ENCODE peak calls at places on chromosomes 2 and 18, in six cellular contexts. One of them, this sample, is unnamed.

GRCh38 chr2:118530976-118531375 is 316.5 kb downstream of the EN1 start:
- DNase-seq in right atrium auricular region: no peak
- DNase-seq in ascending aorta: no peak
- DNase-seq in cardiac muscle cell: no peak
- DNase-seq in WTC11: no peak
- DNase-seq in K562: no peak
- DNase-seq in this sample: no peak

GRCh38 chr2:23397483-23397882 is 12.5 kb downstream of the KLHL29 start:
- DNase-seq in cardiac muscle cell: no peak
- DNase-seq in right atrium auricular region: no peak
- DNase-seq in ascending aorta: peak
- DNase-seq in K562: no peak
- DNase-seq in WTC11: no peak
- DNase-seq in this sample: no peak

GRCh38 chr18:61554946-61555361 is 221.7 kb downstream of the CDH20 start:
- DNase-seq in WTC11: no peak
- DNase-seq in cardiac muscle cell: no peak
- DNase-seq in K562: no peak
- DNase-seq in ascending aorta: no peak
- DNase-seq in right atrium auricular region: no peak
- DNase-seq in this sample: no peak

GRCh38 chr2:226607379-226607778 is 192.2 kb downstream of the IRS1 start:
- DNase-seq in ascending aorta: no peak
- DNase-seq in cardiac muscle cell: no peak
- DNase-seq in K562: no peak
- DNase-seq in WTC11: no peak
- DNase-seq in right atrium auricular region: no peak
- DNase-seq in this sample: no peak

GRCh38 chr2:218746470-218746795 is 35.5 kb upstream of the CYP27A1 start:
- DNase-seq in WTC11: no peak
- DNase-seq in cardiac muscle cell: no peak
- DNase-seq in right atrium auricular region: no peak
- DNase-seq in K562: no peak
- DNase-seq in ascending aorta: no peak
- DNase-seq in this sample: no peak

GRCh38 chr2:178344121-178344520 is 106.9 kb downstream of the PRKRA start:
- DNase-seq in WTC11: no peak
- DNase-seq in ascending aorta: no peak
- DNase-seq in right atrium auricular region: no peak
- DNase-seq in cardiac muscle cell: no peak
- DNase-seq in K562: no peak
- DNase-seq in this sample: no peak

GRCh38 chr2:74876081-74876886 is 42.4 kb downstream of the HK2 start:
- DNase-seq in WTC11: peak
- DNase-seq in right atrium auricular region: no peak
- DNase-seq in ascending aorta: no peak
- DNase-seq in K562: peak
- DNase-seq in cardiac muscle cell: peak
- DNase-seq in this sample: no peak

GRCh38 chr2:210584834-210585233 is 28.4 kb downstream of the CPS1 start:
- DNase-seq in right atrium auricular region: no peak
- DNase-seq in ascending aorta: no peak
- DNase-seq in cardiac muscle cell: no peak
- DNase-seq in WTC11: no peak
- DNase-seq in K562: no peak
- DNase-seq in this sample: no peak

GRCh38 chr2:118969734-118970395 is 27.9 kb downstream of the MARCO start:
- DNase-seq in ascending aorta: no peak
- DNase-seq in right atrium auricular region: no peak
- DNase-seq in K562: no peak
- DNase-seq in cardiac muscle cell: no peak
- DNase-seq in WTC11: no peak
- DNase-seq in this sample: peak

GRCh38 chr18:79818036-79818435 is 20.3 kb downstream of the KCNG2 start:
- DNase-seq in right atrium auricular region: peak
- DNase-seq in WTC11: no peak
- DNase-seq in K562: no peak
- DNase-seq in cardiac muscle cell: no peak
- DNase-seq in ascending aorta: no peak
- DNase-seq in this sample: peak

GRCh38 chr2:20130821-20131645 is 79.6 kb upstream of the LAPTM4A start:
- DNase-seq in WTC11: no peak
- DNase-seq in ascending aorta: no peak
- DNase-seq in K562: no peak
- DNase-seq in cardiac muscle cell: no peak
- DNase-seq in right atrium auricular region: no peak
- DNase-seq in this sample: no peak

GRCh38 chr2:60641866-60642788 is 88.7 kb upstream of the BCL11A start:
- DNase-seq in K562: peak
- DNase-seq in right atrium auricular region: no peak
- DNase-seq in ascending aorta: no peak
- DNase-seq in WTC11: peak
- DNase-seq in cardiac muscle cell: peak
- DNase-seq in this sample: no peak

GRCh38 chr18:68721681-68722583 is 7.0 kb upstream of the TMX3 start:
- DNase-seq in K562: no peak
- DNase-seq in right atrium auricular region: no peak
- DNase-seq in ascending aorta: no peak
- DNase-seq in cardiac muscle cell: no peak
- DNase-seq in WTC11: no peak
- DNase-seq in this sample: no peak

GRCh38 chr2:14720739-14721138 is 88.2 kb downstream of the LRATD1 start:
- DNase-seq in ascending aorta: no peak
- DNase-seq in K562: peak
- DNase-seq in right atrium auricular region: no peak
- DNase-seq in WTC11: no peak
- DNase-seq in cardiac muscle cell: no peak
- DNase-seq in this sample: no peak

GRCh38 chr2:70767699-70768584 is at the start of gene ADD2:
- DNase-seq in K562: peak
- DNase-seq in cardiac muscle cell: peak
- DNase-seq in right atrium auricular region: no peak
- DNase-seq in WTC11: peak
- DNase-seq in ascending aorta: peak
- DNase-seq in this sample: no peak

GRCh38 chr18:45874501-45875184 is 49.2 kb downstream of the SIGLEC15 start:
- DNase-seq in right atrium auricular region: no peak
- DNase-seq in cardiac muscle cell: no peak
- DNase-seq in K562: peak
- DNase-seq in ascending aorta: no peak
- DNase-seq in WTC11: no peak
- DNase-seq in this sample: no peak

GRCh38 chr2:238127165-238128060 is 11.1 kb upstream of the KLHL30 start:
- DNase-seq in WTC11: no peak
- DNase-seq in K562: peak
- DNase-seq in ascending aorta: no peak
- DNase-seq in cardiac muscle cell: peak
- DNase-seq in right atrium auricular region: no peak
- DNase-seq in this sample: no peak

GRCh38 chr18:62938006-62938405 is 222.7 kb downstream of the PHLPP1 start:
- DNase-seq in WTC11: no peak
- DNase-seq in K562: no peak
- DNase-seq in cardiac muscle cell: no peak
- DNase-seq in ascending aorta: no peak
- DNase-seq in right atrium auricular region: no peak
- DNase-seq in this sample: no peak

GRCh38 chr18:1048048-1048447 is 143.4 kb downstream of the ADCYAP1 start:
- DNase-seq in ascending aorta: no peak
- DNase-seq in WTC11: no peak
- DNase-seq in right atrium auricular region: no peak
- DNase-seq in cardiac muscle cell: no peak
- DNase-seq in K562: no peak
- DNase-seq in this sample: no peak

GRCh38 chr2:179655627-179656026 is 205.8 kb downstream of the ZNF385B start:
- DNase-seq in cardiac muscle cell: no peak
- DNase-seq in WTC11: no peak
- DNase-seq in K562: no peak
- DNase-seq in right atrium auricular region: no peak
- DNase-seq in ascending aorta: no peak
- DNase-seq in this sample: no peak

GRCh38 chr18:48136051-48136543 is 205.6 kb upstream of the SMAD2 start:
- DNase-seq in cardiac muscle cell: peak
- DNase-seq in WTC11: no peak
- DNase-seq in K562: no peak
- DNase-seq in right atrium auricular region: no peak
- DNase-seq in ascending aorta: no peak
- DNase-seq in this sample: no peak

GRCh38 chr2:72181616-72182015 is 34.0 kb upstream of the CYP26B1 start:
- DNase-seq in ascending aorta: no peak
- DNase-seq in WTC11: no peak
- DNase-seq in K562: no peak
- DNase-seq in right atrium auricular region: no peak
- DNase-seq in cardiac muscle cell: no peak
- DNase-seq in this sample: no peak

DNA sequence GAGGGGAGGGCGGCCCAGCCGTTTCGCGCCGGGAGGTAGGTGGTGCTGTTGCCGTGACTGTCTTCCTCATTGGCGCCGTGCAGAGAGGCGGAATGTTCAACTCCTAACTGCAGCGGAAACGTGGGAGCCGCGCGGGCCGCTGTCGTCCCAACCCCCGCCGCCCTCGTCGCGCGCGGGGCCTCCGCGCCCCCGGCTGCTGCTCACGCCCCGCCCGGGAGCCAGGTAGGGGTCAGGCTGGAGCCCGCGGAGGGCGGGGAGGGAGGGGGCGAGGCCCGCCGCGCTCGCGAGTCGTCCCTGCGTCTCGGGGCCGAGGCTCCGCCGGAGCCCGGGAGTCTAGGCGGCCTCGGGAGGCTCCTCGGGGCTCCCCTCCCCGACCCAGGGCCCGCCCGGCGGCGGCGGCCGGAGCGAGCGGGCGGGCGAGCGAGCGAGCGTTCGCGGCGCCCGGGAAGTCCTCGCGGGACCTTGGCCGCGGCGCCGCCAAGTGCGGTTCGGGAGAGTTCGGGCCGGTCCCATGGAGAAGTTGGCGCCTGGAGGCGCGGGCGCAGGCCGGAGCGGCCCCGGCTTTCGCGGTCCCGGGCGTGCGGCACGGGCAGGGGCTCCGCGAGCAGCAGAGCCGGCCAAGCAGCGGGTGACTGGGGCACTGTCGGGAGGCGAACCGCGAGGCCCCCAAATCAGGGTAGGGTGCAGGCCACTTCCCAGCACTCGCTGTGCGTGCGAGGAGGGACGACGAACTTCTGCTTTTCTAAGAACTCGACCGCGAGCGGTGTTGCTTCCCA is at the start of gene MAP3K20:
- DNase-seq in cardiac muscle cell: peak
- DNase-seq in right atrium auricular region: peak
- DNase-seq in ascending aorta: peak
- DNase-seq in K562: peak
- DNase-seq in WTC11: peak
- DNase-seq in this sample: peak
- TF ChIP-seq CTCF in cardiac muscle cell: peak
- TF ChIP-seq CTCF in right atrium auricular region: peak
- TF ChIP-seq CTCF in ascending aorta: peak
- TF ChIP-seq CTCF in K562: peak
- TF ChIP-seq CTCF in WTC11: no peak
- TF ChIP-seq CTCF in this sample: peak

DNA sequence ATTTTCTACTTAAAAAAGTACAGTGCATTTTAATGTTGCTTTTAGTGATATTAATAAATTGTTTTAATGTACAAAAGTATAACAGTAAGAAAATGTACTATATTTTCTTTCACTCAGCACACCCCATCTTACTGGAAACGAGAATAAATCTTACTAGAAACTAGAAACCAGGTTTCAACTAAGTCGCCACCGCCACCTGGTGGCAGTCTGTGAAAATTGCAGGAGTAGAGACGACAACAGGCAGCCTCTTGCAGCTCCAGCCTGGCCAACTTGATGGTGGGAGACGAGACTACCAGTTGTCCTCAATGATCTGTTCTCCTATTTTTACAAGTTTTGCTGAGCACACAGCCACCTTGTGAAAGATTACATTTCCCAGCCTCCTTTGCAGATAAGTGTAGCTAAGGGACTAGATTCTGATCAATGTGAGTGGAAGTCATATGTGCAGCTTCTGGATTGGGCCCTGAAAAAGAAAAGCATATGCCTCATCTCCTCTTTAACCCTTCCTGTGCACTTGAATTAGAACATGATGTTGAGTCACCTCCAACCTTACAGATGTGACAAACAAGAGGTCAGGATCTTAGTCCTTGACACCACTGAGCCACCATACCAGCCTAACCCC is 8.7 kb downstream of the OTOF start:
- DNase-seq in K562: peak
- DNase-seq in ascending aorta: no peak
- DNase-seq in right atrium auricular region: no peak
- DNase-seq in WTC11: peak
- DNase-seq in cardiac muscle cell: peak
- DNase-seq in this sample: no peak
- TF ChIP-seq CTCF in K562: peak
- TF ChIP-seq CTCF in ascending aorta: no peak
- TF ChIP-seq CTCF in right atrium auricular region: peak
- TF ChIP-seq CTCF in WTC11: peak
- TF ChIP-seq CTCF in cardiac muscle cell: peak
- TF ChIP-seq CTCF in this sample: peak

GRCh38 chr2:159119652-159120257 is 151.3 kb downstream of the TANC1 start:
- DNase-seq in K562: peak
- DNase-seq in cardiac muscle cell: peak
- DNase-seq in right atrium auricular region: no peak
- DNase-seq in WTC11: no peak
- DNase-seq in ascending aorta: no peak
- DNase-seq in this sample: no peak
- TF ChIP-seq CTCF in K562: no peak
- TF ChIP-seq CTCF in cardiac muscle cell: no peak
- TF ChIP-seq CTCF in right atrium auricular region: no peak
- TF ChIP-seq CTCF in WTC11: no peak
- TF ChIP-seq CTCF in ascending aorta: no peak
- TF ChIP-seq CTCF in this sample: no peak

GRCh38 chr2:101022221-101022620 is 20.1 kb downstream of the RPL31 start:
- DNase-seq in WTC11: no peak
- DNase-seq in K562: no peak
- DNase-seq in right atrium auricular region: no peak
- DNase-seq in cardiac muscle cell: no peak
- DNase-seq in ascending aorta: no peak
- DNase-seq in this sample: no peak
- TF ChIP-seq CTCF in WTC11: no peak
- TF ChIP-seq CTCF in K562: no peak
- TF ChIP-seq CTCF in right atrium auricular region: no peak
- TF ChIP-seq CTCF in cardiac muscle cell: no peak
- TF ChIP-seq CTCF in ascending aorta: no peak
- TF ChIP-seq CTCF in this sample: no peak

GRCh38 chr2:47437287-47437686 is 34.3 kb downstream of the MSH2 start:
- DNase-seq in cardiac muscle cell: peak
- DNase-seq in WTC11: no peak
- DNase-seq in right atrium auricular region: no peak
- DNase-seq in ascending aorta: no peak
- DNase-seq in K562: peak
- DNase-seq in this sample: no peak
- TF ChIP-seq CTCF in cardiac muscle cell: peak
- TF ChIP-seq CTCF in WTC11: no peak
- TF ChIP-seq CTCF in right atrium auricular region: peak
- TF ChIP-seq CTCF in ascending aorta: peak
- TF ChIP-seq CTCF in K562: peak
- TF ChIP-seq CTCF in this sample: peak

GRCh38 chr2:180655842-180656454 is 324.5 kb upstream of the UBE2E3 start:
- DNase-seq in cardiac muscle cell: no peak
- DNase-seq in right atrium auricular region: no peak
- DNase-seq in ascending aorta: no peak
- DNase-seq in WTC11: no peak
- DNase-seq in K562: no peak
- DNase-seq in this sample: no peak
- TF ChIP-seq CTCF in cardiac muscle cell: peak
- TF ChIP-seq CTCF in right atrium auricular region: peak
- TF ChIP-seq CTCF in ascending aorta: no peak
- TF ChIP-seq CTCF in WTC11: no peak
- TF ChIP-seq CTCF in K562: no peak
- TF ChIP-seq CTCF in this sample: peak

This sample was measured in osteocyte.